ENCODE peak calls at places on chromosomes 16 and 17, in eight cellular contexts. L, Y, P, X, B, W, A and D are unnamed samples.
A peak's percentile ranks its signal among the peaks of the same experiment; 100 is the strongest.

GRCh38 chr17:794876-795275 is 12.7 kb downstream of the MRM3 start:
- DNase-seq in Y (peak; percentile 48), W (peak; percentile 84), A (peak; percentile 38), P (peak; percentile 40), L (no peak), B (peak; percentile 87), X (peak; percentile 71), D (peak; percentile 92)

GRCh38 chr17:29180788-29181160 is 576 bp upstream of the MYO18A start:
- DNase-seq in X (no peak), W (no peak), B (no peak), P (no peak), Y (no peak), L (no peak), A (no peak), D (no peak)

GRCh38 chr16:14095883-14096551 is 24.9 kb downstream of the MRTFB start:
- DNase-seq in L (no peak), A (no peak), B (no peak), W (no peak), P (no peak), X (no peak), Y (no peak), D (no peak)

GRCh38 chr17:48262982-48263586 is 155.5 kb downstream of the SNX11 start:
- DNase-seq in X (no peak), B (no peak), A (no peak), W (no peak), Y (no peak), P (no peak), L (no peak), D (peak; percentile 45)

GRCh38 chr16:30621765-30622164 is 11.6 kb upstream of the ZNF689 start:
- DNase-seq in Y (no peak), P (peak; percentile 64), B (no peak), L (peak; percentile 26), A (no peak), X (no peak), W (no peak), D (no peak)

GRCh38 chr16:8667492-8667891 is 6.9 kb upstream of the ABAT start:
- DNase-seq in Y (no peak), W (no peak), X (no peak), B (no peak), A (no peak), L (no peak), P (no peak), D (no peak)

GRCh38 chr17:50792132-50792531 is 24.8 kb upstream of the ANKRD40CL start:
- DNase-seq in L (no peak), Y (no peak), B (no peak), X (no peak), A (no peak), W (no peak), P (no peak), D (no peak)

GRCh38 chr16:21001262-21001661 is 100.7 kb downstream of the LYRM1 start:
- DNase-seq in P (no peak), W (peak; percentile 18), Y (no peak), X (no peak), B (no peak), A (no peak), L (no peak), D (peak; percentile 22)

GRCh38 chr17:26774291-26775218 is 519.4 kb upstream of the WSB1 start:
- DNase-seq in B (no peak), Y (no peak), W (no peak), L (no peak), A (no peak), P (no peak), X (no peak), D (no peak)

GRCh38 chr17:83110755-83111154 is 31.3 kb downstream of the METRNL start:
- DNase-seq in P (no peak), B (no peak), X (no peak), A (no peak), Y (no peak), W (peak; percentile 41), L (no peak), D (no peak)

GRCh38 chr17:69059458-69060205 is 1.1 kb downstream of the ABCA9 start:
- DNase-seq in P (no peak), L (no peak), A (no peak), W (no peak), Y (no peak), B (no peak), X (no peak), D (peak; percentile 87)

GRCh38 chr16:56477096-56477878 is 25.9 kb downstream of the OGFOD1 start:
- DNase-seq in L (peak; percentile 70), W (peak; percentile 65), X (no peak), A (no peak), Y (no peak), P (peak; percentile 49), B (peak; percentile 17), D (no peak)

GRCh38 chr16:87754535-87754934 is 11.3 kb downstream of the KLHDC4 start:
- DNase-seq in A (no peak), W (no peak), L (no peak), Y (no peak), P (no peak), X (no peak), B (no peak), D (no peak)

GRCh38 chr17:80959330-80960036 is 32.2 kb upstream of the CHMP6 start:
- DNase-seq in Y (no peak), W (peak; percentile 91), A (no peak), X (no peak), P (peak; percentile 83), L (no peak), B (no peak), D (no peak)

GRCh38 chr17:80908776-80909175 is 82.9 kb upstream of the CHMP6 start:
- DNase-seq in P (no peak), B (no peak), X (no peak), L (no peak), Y (no peak), A (no peak), W (no peak), D (no peak)

GRCh38 chr17:77438241-77439204 is 297.8 kb downstream of the SEC14L1 start:
- DNase-seq in B (no peak), W (no peak), L (no peak), P (no peak), Y (no peak), X (no peak), A (no peak), D (no peak)

GRCh38 chr16:86679490-86679889 is 101.1 kb downstream of the FOXL1 start:
- DNase-seq in L (no peak), W (no peak), B (no peak), P (no peak), Y (no peak), X (no peak), A (no peak), D (no peak)

GRCh38 chr17:1724351-1724868 is at the start of gene WDR81:
- DNase-seq in A (peak; percentile 70), P (peak; percentile 60), L (no peak), X (peak; percentile 93), W (peak; percentile 92), B (peak; percentile 95), Y (peak; percentile 74), D (peak; percentile 94)

GRCh38 chr16:1762196-1762878 is 9.0 kb downstream of the NME3 start:
- DNase-seq in P (no peak), W (no peak), A (no peak), X (no peak), L (no peak), B (no peak), Y (no peak), D (peak; percentile 55)

GRCh38 chr16:25730396-25730795 is 38.6 kb downstream of the HS3ST4 start:
- DNase-seq in W (no peak), L (no peak), P (no peak), X (no peak), A (no peak), Y (no peak), B (no peak), D (no peak)

GRCh38 chr17:28154242-28154641 is 111.8 kb downstream of the NLK start:
- DNase-seq in A (no peak), B (no peak), P (no peak), X (no peak), Y (no peak), L (no peak), W (no peak), D (no peak)

GRCh38 chr17:76880268-76880667 is 12.1 kb downstream of the MGAT5B start:
- DNase-seq in B (no peak), W (no peak), P (no peak), X (no peak), Y (no peak), L (no peak), A (no peak), D (no peak)

GRCh38 chr16:3578610-3579551 is 1.7 kb upstream of the NLRC3 start:
- DNase-seq in Y (no peak), A (no peak), L (no peak), X (peak; percentile 76), P (no peak), B (no peak), W (no peak), D (peak; percentile 20)

GRCh38 chr16:48131201-48131600 is 24.6 kb downstream of the ABCC12 start:
- DNase-seq in P (no peak), B (no peak), Y (no peak), W (no peak), L (no peak), X (no peak), A (no peak), D (no peak)

GRCh38 chr17:45313927-45314760 is 2.7 kb downstream of the MAP3K14 start:
- DNase-seq in P (no peak), B (no peak), A (no peak), X (no peak), L (no peak), W (no peak), Y (no peak), D (no peak)

GRCh38 chr17:75338335-75338734 is 49.1 kb upstream of the SLC25A19 start:
- DNase-seq in Y (no peak), B (no peak), P (no peak), W (no peak), X (no peak), L (no peak), A (no peak), D (no peak)

GRCh38 chr17:1108810-1109605 is 70.8 kb downstream of the ABR start:
- DNase-seq in Y (no peak), B (peak; percentile 81), X (peak; percentile 66), W (peak; percentile 59), P (no peak), L (no peak), A (no peak), D (peak; percentile 79)